ENCODE peak calls at places on chromosomes 13 and 19, in seven cellular contexts. H is heart right ventricle, Q is aorta, A is HCT116, V is GM12865, B is SJSA1, R is tibial artery. J is an unnamed sample.

GRCh38 chr13:112056739-112057433 is 10.1 kb upstream of the SOX1 start:
- DNase-seq in H (no peak), A (no peak), V (no peak), R (no peak), Q (no peak), B (no peak), J (no peak)

GRCh38 chr13:41914552-41914951 is 46.4 kb downstream of the VWA8 start:
- DNase-seq in H (no peak), B (no peak), V (no peak), A (no peak), R (no peak), Q (no peak), J (no peak)

GRCh38 chr13:107545946-107546502 is 669.3 kb downstream of the LIG4 start:
- DNase-seq in A (no peak), B (no peak), V (no peak), H (no peak), Q (no peak), R (no peak), J (no peak)

GRCh38 chr13:20828540-20829364 is 55.0 kb upstream of the EEF1AKMT1 start:
- DNase-seq in B (no peak), V (peak; percentile 69), R (no peak), A (peak; percentile 26), H (peak; percentile 52), Q (no peak), J (peak; percentile 68)

GRCh38 chr13:34671136-34671535 is 270.9 kb upstream of the NBEA start:
- DNase-seq in A (no peak), H (peak; percentile 70), V (no peak), Q (no peak), B (no peak), R (peak; percentile 70), J (no peak)

GRCh38 chr19:22603518-22604440 is 30.3 kb upstream of the ZNF492 start:
- DNase-seq in V (no peak), A (no peak), R (no peak), B (no peak), H (no peak), Q (no peak), J (no peak)

GRCh38 chr13:98214707-98215106 is 37.6 kb upstream of the RNF113B start:
- DNase-seq in B (no peak), V (no peak), H (no peak), R (no peak), A (peak; percentile 6), Q (no peak), J (no peak)

GRCh38 chr13:77733674-77734073 is 36.2 kb downstream of the SLAIN1 start:
- DNase-seq in A (no peak), B (no peak), V (no peak), R (no peak), Q (no peak), H (no peak), J (no peak)

GRCh38 chr13:20182231-20182846 is 10.4 kb downstream of the GJB2 start:
- DNase-seq in R (no peak), A (peak; percentile 57), H (no peak), V (peak; percentile 85), Q (no peak), B (no peak), J (peak; percentile 73)

GRCh38 chr19:23762884-23763711 is 4.4 kb upstream of the ZNF681 start:
- DNase-seq in V (peak; percentile 35), A (no peak), H (peak; percentile 82), Q (peak; percentile 95), R (peak; percentile 88), B (peak; percentile 70), J (peak; percentile 84)

GRCh38 chr13:36356058-36356457 is 9.9 kb upstream of the SPART start:
- DNase-seq in Q (no peak), B (no peak), A (no peak), H (no peak), V (no peak), R (no peak), J (no peak)

GRCh38 chr13:46492946-46493345 is 60.0 kb upstream of the LRCH1 start:
- DNase-seq in H (peak; percentile 29), A (peak; percentile 32), B (no peak), R (no peak), Q (no peak), V (peak; percentile 50), J (peak; percentile 63)

GRCh38 chr13:109211616-109212015 is 574.8 kb downstream of the IRS2 start:
- DNase-seq in B (peak; percentile 94), R (no peak), A (peak; percentile 87), Q (no peak), H (no peak), V (no peak), J (no peak)

GRCh38 chr19:29837448-29837961 is 25.7 kb downstream of the CCNE1 start:
- DNase-seq in R (no peak), H (no peak), A (no peak), V (peak; percentile 92), B (no peak), Q (no peak), J (peak; percentile 63)

GRCh38 chr19:35977446-35978222 is 17.4 kb upstream of the SDHAF1 start:
- DNase-seq in A (peak; percentile 45), B (no peak), R (no peak), H (no peak), V (peak; percentile 59), Q (no peak), J (peak; percentile 73)

GRCh38 chr19:34260771-34261173 is 6.4 kb downstream of the GARRE1 start:
- DNase-seq in Q (no peak), V (no peak), H (no peak), R (no peak), B (peak; percentile 60), A (no peak), J (no peak)

GRCh38 chr13:77033717-77034302 is 6.9 kb upstream of the FBXL3 start:
- DNase-seq in R (no peak), H (no peak), B (no peak), V (no peak), A (no peak), Q (no peak), J (no peak)

GRCh38 chr19:55044771-55045716 is 7.0 kb upstream of the GP6 start:
- DNase-seq in Q (no peak), V (no peak), A (no peak), R (no peak), B (no peak), H (no peak), J (no peak)

GRCh38 chr19:13430790-13431582 is 75.3 kb downstream of the CACNA1A start:
- DNase-seq in V (peak; percentile 66), R (no peak), B (peak; percentile 61), Q (peak; percentile 78), H (peak; percentile 17), A (peak; percentile 51), J (peak; percentile 51)

GRCh38 chr13:98184796-98185195 is 7.7 kb upstream of the RNF113B start:
- DNase-seq in A (no peak), V (no peak), Q (no peak), B (no peak), H (no peak), R (no peak), J (no peak)

GRCh38 chr13:98291658-98292057 is 114.6 kb upstream of the RNF113B start:
- DNase-seq in R (no peak), B (no peak), H (no peak), V (no peak), Q (no peak), A (no peak), J (no peak)

GRCh38 chr13:50636007-50636704 is 207.3 kb downstream of the DLEU7 start:
- DNase-seq in A (no peak), B (no peak), H (no peak), V (peak; percentile 37), Q (no peak), R (no peak), J (peak; percentile 31)

GRCh38 chr19:44512326-44513298 is 12.3 kb upstream of the ZNF180 start:
- DNase-seq in H (no peak), A (peak; percentile 24), V (peak; percentile 19), B (peak; percentile 59), R (no peak), Q (no peak), J (peak; percentile 31)

GRCh38 chr13:80132741-80133601 is 208.0 kb downstream of the SPRY2 start:
- DNase-seq in Q (no peak), R (peak; percentile 82), B (peak; percentile 56), A (no peak), V (no peak), H (peak; percentile 81), J (no peak)

GRCh38 chr19:941292-942132 is 15.7 kb downstream of the ARID3A start:
- DNase-seq in Q (no peak), A (no peak), H (no peak), R (no peak), V (no peak), B (no peak), J (no peak)
- H3K4me3 ChIP-seq in Q (no peak overlapping the region), A (peak overlapping the region; percentile 31), H (peak overlapping the region; percentile 40), R (peak overlapping the region; percentile 20), V (peak overlapping the region; percentile 20), B (peak overlapping the region; percentile 23), J (no peak overlapping the region)

DNA sequence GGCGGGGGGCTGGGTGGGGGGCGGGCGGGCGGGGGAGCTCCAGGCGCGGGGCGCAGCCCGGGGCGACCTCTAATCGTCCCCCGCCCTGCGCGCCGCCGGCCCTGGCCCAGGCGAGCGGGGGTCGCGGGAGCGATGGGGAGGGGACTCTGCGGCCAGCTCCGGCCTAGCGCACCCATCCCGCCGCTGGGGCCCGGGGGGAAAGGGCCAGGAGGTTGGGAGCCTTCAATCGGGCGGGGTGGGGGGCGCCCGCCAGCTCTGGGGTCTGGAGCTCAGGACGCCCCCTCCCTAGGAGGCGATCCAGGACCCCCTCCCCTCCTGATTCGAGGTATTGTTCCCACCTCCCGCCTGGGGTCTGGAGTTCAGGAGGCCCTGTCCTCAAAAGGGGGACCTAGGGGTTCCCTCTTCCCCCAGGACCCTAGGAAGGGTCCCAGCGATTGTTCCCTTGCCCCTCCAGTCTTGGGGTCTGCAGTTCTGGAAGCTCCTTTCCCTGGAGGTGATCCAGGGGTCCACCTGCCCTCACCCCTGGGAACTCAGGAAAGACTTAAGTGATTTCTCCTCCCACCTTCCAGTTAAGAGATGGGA is 469 bp downstream of the ZNF358 start:
- DNase-seq in Q (no peak), H (no peak), V (no peak), A (no peak), B (no peak), R (peak; percentile 66), J (no peak)
- H3K4me3 ChIP-seq in Q (peak overlapping the region; percentile 42), H (peak overlapping the region; percentile 83), V (peak overlapping the region; percentile 42), A (peak overlapping the region; percentile 50), B (peak overlapping the region; percentile 50), R (peak overlapping the region; percentile 83), J (no peak overlapping the region)

DNA sequence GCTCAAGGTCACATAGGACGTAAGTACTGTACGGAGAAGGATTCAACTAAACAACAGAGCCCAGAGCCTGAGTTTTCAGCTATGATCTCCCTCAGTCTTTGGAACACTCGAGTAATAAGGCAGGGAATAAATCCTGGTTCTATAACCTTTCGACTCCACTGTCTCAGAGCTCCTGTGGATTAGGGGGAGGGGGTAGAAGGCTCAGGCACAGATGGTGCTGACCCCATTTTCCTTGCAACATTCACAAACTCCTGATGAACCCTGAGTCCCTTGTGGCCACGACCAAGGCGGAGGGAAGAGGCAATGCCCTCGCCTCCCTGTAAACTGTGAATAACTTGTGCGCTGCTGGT is 21.3 kb downstream of the NOVA2 start:
- DNase-seq in R (no peak), V (no peak), Q (no peak), B (no peak), H (no peak), A (no peak), J (no peak)
- H3K4me3 ChIP-seq in R (no peak overlapping the region), V (peak overlapping the region; percentile 57), Q (no peak overlapping the region), B (no peak overlapping the region), H (no peak overlapping the region), A (no peak overlapping the region), J (no peak overlapping the region)

DNA sequence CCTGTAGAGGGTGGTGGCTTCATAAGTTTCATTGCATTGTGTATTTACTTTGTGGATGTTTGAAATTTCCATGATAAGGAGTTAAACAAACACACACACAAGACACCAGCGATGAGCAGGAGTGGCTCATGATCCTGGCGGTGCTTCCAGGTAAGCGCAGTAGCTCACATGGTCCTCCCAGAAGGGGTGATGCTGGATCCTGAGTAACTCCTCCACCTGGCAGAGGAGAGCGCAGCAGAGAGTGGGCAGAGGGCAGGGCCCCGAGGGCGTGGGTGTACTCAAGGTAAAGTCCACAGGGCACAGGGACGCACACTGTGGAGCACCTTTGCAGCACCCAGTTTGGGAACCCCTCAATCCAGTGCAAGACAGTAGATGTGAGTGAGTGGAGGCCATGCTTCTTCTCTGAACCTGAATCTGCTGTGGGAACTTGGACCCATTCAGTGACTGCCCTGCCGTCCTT is 54.0 kb downstream of the RFX2 start:
- DNase-seq in R (peak; percentile 69), H (no peak), B (peak; percentile 32), Q (peak; percentile 76), A (no peak), V (no peak), J (no peak)
- H3K4me3 ChIP-seq in R (peak overlapping the region; percentile 24), H (peak overlapping the region; percentile 28), B (no peak overlapping the region), Q (no peak overlapping the region), A (no peak overlapping the region), V (no peak overlapping the region), J (no peak overlapping the region)